ENCODE peak calls at places on chromosomes 13 and 19, in five cellular contexts. One of them, this sample, is unnamed.

GRCh38 chr19:58579473-58580142 is 6.5 kb upstream of the MZF1 start:
- DNase-seq in breast epithelium: no peak
- DNase-seq in GM12865: no peak
- DNase-seq in GM13977: no peak
- DNase-seq in activated CD4-positive, alpha-beta T cell treated with anti-CD3 and anti-CD28 coated beads for 48 hours: no peak
- DNase-seq in this sample: no peak

GRCh38 chr13:40961224-40961623 is 57.9 kb downstream of the ELF1 start:
- DNase-seq in breast epithelium: no peak
- DNase-seq in GM12865: no peak
- DNase-seq in GM13977: no peak
- DNase-seq in activated CD4-positive, alpha-beta T cell treated with anti-CD3 and anti-CD28 coated beads for 48 hours: no peak
- DNase-seq in this sample: no peak

GRCh38 chr19:47032171-47032811 is 12.7 kb downstream of the NPAS1 start:
- DNase-seq in breast epithelium: no peak
- DNase-seq in GM12865: peak
- DNase-seq in GM13977: peak
- DNase-seq in activated CD4-positive, alpha-beta T cell treated with anti-CD3 and anti-CD28 coated beads for 48 hours: peak
- DNase-seq in this sample: peak

GRCh38 chr19:6720369-6721112 is at the start of gene C3:
- DNase-seq in breast epithelium: no peak
- DNase-seq in GM12865: no peak
- DNase-seq in GM13977: no peak
- DNase-seq in activated CD4-positive, alpha-beta T cell treated with anti-CD3 and anti-CD28 coated beads for 48 hours: no peak
- DNase-seq in this sample: no peak

GRCh38 chr19:29662604-29663404 is 2.5 kb upstream of the PLEKHF1 start:
- DNase-seq in breast epithelium: peak
- DNase-seq in GM12865: no peak
- DNase-seq in GM13977: no peak
- DNase-seq in activated CD4-positive, alpha-beta T cell treated with anti-CD3 and anti-CD28 coated beads for 48 hours: peak
- DNase-seq in this sample: peak

GRCh38 chr13:93318538-93318937 is 91.9 kb downstream of the GPC6 start:
- DNase-seq in breast epithelium: no peak
- DNase-seq in GM12865: no peak
- DNase-seq in GM13977: no peak
- DNase-seq in activated CD4-positive, alpha-beta T cell treated with anti-CD3 and anti-CD28 coated beads for 48 hours: no peak
- DNase-seq in this sample: no peak

GRCh38 chr19:6956573-6956972 is 64.7 kb downstream of the MBD3L2B start:
- DNase-seq in breast epithelium: no peak
- DNase-seq in GM12865: no peak
- DNase-seq in GM13977: no peak
- DNase-seq in activated CD4-positive, alpha-beta T cell treated with anti-CD3 and anti-CD28 coated beads for 48 hours: no peak
- DNase-seq in this sample: no peak

GRCh38 chr19:5445667-5446066 is 9.6 kb upstream of the ZNRF4 start:
- DNase-seq in breast epithelium: no peak
- DNase-seq in GM12865: no peak
- DNase-seq in GM13977: no peak
- DNase-seq in activated CD4-positive, alpha-beta T cell treated with anti-CD3 and anti-CD28 coated beads for 48 hours: no peak
- DNase-seq in this sample: peak

GRCh38 chr13:108077284-108077683 is 138.1 kb downstream of the LIG4 start:
- DNase-seq in breast epithelium: no peak
- DNase-seq in GM12865: no peak
- DNase-seq in GM13977: no peak
- DNase-seq in activated CD4-positive, alpha-beta T cell treated with anti-CD3 and anti-CD28 coated beads for 48 hours: no peak
- DNase-seq in this sample: no peak

GRCh38 chr13:50526771-50527567 is 316.5 kb downstream of the DLEU7 start:
- DNase-seq in breast epithelium: peak
- DNase-seq in GM12865: no peak
- DNase-seq in GM13977: no peak
- DNase-seq in activated CD4-positive, alpha-beta T cell treated with anti-CD3 and anti-CD28 coated beads for 48 hours: no peak
- DNase-seq in this sample: no peak

GRCh38 chr13:47454986-47455385 is 546.1 kb downstream of the SUCLA2 start:
- DNase-seq in breast epithelium: no peak
- DNase-seq in GM12865: no peak
- DNase-seq in GM13977: no peak
- DNase-seq in activated CD4-positive, alpha-beta T cell treated with anti-CD3 and anti-CD28 coated beads for 48 hours: no peak
- DNase-seq in this sample: no peak

GRCh38 chr19:46250057-46250456 is 20.5 kb downstream of the IGFL1 start:
- DNase-seq in breast epithelium: no peak
- DNase-seq in GM12865: no peak
- DNase-seq in GM13977: no peak
- DNase-seq in activated CD4-positive, alpha-beta T cell treated with anti-CD3 and anti-CD28 coated beads for 48 hours: no peak
- DNase-seq in this sample: no peak

GRCh38 chr13:49220035-49220855 is at the start of gene MLNR:
- DNase-seq in breast epithelium: no peak
- DNase-seq in GM12865: peak
- DNase-seq in GM13977: peak
- DNase-seq in activated CD4-positive, alpha-beta T cell treated with anti-CD3 and anti-CD28 coated beads for 48 hours: peak
- DNase-seq in this sample: peak

GRCh38 chr19:35031072-35031881 is 1.0 kb downstream of the SCN1B start:
- DNase-seq in breast epithelium: no peak
- DNase-seq in GM12865: no peak
- DNase-seq in GM13977: no peak
- DNase-seq in activated CD4-positive, alpha-beta T cell treated with anti-CD3 and anti-CD28 coated beads for 48 hours: no peak
- DNase-seq in this sample: peak

GRCh38 chr13:106630162-106630561 is 62.2 kb upstream of the ARGLU1 start:
- DNase-seq in breast epithelium: no peak
- DNase-seq in GM12865: no peak
- DNase-seq in GM13977: no peak
- DNase-seq in activated CD4-positive, alpha-beta T cell treated with anti-CD3 and anti-CD28 coated beads for 48 hours: no peak
- DNase-seq in this sample: no peak

GRCh38 chr13:74870865-74871264 is 611.1 kb downstream of the TBC1D4 start:
- DNase-seq in breast epithelium: no peak
- DNase-seq in GM12865: no peak
- DNase-seq in GM13977: no peak
- DNase-seq in activated CD4-positive, alpha-beta T cell treated with anti-CD3 and anti-CD28 coated beads for 48 hours: no peak
- DNase-seq in this sample: no peak

GRCh38 chr13:107025991-107026390 is 458.1 kb upstream of the ARGLU1 start:
- DNase-seq in breast epithelium: peak
- DNase-seq in GM12865: no peak
- DNase-seq in GM13977: no peak
- DNase-seq in activated CD4-positive, alpha-beta T cell treated with anti-CD3 and anti-CD28 coated beads for 48 hours: no peak
- DNase-seq in this sample: no peak

GRCh38 chr13:42211704-42212103 is 60.2 kb upstream of the AKAP11 start:
- DNase-seq in breast epithelium: no peak
- DNase-seq in GM12865: no peak
- DNase-seq in GM13977: no peak
- DNase-seq in activated CD4-positive, alpha-beta T cell treated with anti-CD3 and anti-CD28 coated beads for 48 hours: no peak
- DNase-seq in this sample: no peak